ENCODE peak calls at places on chromosomes 4 and X, in six cellular contexts. T, W, B, L, A and Y are unnamed samples.

GRCh38 chrX:1434871-1435240 is 17.9 kb downstream of the ASMTL start:
- DNase-seq in T (no peak), W (no peak), B (no peak), L (peak), A (no peak), Y (peak)

GRCh38 chrX:77167993-77168392 is 279.2 kb upstream of the FGF16 start:
- DNase-seq in T (no peak), W (no peak), B (no peak), L (no peak), A (no peak), Y (no peak)

GRCh38 chr4:2643555-2643954 is 107.1 kb downstream of the FAM193A start:
- DNase-seq in T (no peak), W (no peak), B (no peak), L (peak), A (peak), Y (no peak)

GRCh38 chr4:146243141-146243882 is 29.0 kb downstream of the REELD1 start:
- DNase-seq in T (no peak), W (peak), B (no peak), L (peak), A (peak), Y (no peak)

GRCh38 chr4:4651811-4652609 is 110.2 kb upstream of the STX18 start:
- DNase-seq in T (no peak), W (no peak), B (no peak), L (no peak), A (peak), Y (no peak)

GRCh38 chrX:104319346-104319745 is 64.6 kb upstream of the ESX1 start:
- DNase-seq in T (no peak), W (no peak), B (no peak), L (no peak), A (no peak), Y (no peak)

GRCh38 chr4:74283614-74284013 is 24.7 kb upstream of the EPGN start:
- DNase-seq in T (no peak), W (peak), B (peak), L (no peak), A (no peak), Y (no peak)

GRCh38 chr4:144721994-144722393 is 76.0 kb downstream of the HHIP start:
- DNase-seq in T (no peak), W (no peak), B (no peak), L (no peak), A (no peak), Y (no peak)

GRCh38 chr4:57094482-57095223 is 15.5 kb downstream of the IGFBP7 start:
- DNase-seq in T (no peak), W (peak), B (no peak), L (no peak), A (no peak), Y (no peak)

GRCh38 chr4:9944431-9945425 is 76.6 kb downstream of the SLC2A9 start:
- DNase-seq in T (no peak), W (no peak), B (no peak), L (no peak), A (no peak), Y (no peak)

GRCh38 chr4:184675018-184675417 is 25.5 kb downstream of the PRIMPOL start:
- DNase-seq in T (no peak), W (no peak), B (no peak), L (no peak), A (no peak), Y (no peak)

GRCh38 chr4:94714761-94715160 is 43.0 kb upstream of the BMPR1B start:
- DNase-seq in T (no peak), W (no peak), B (no peak), L (no peak), A (no peak), Y (no peak)

GRCh38 chrX:20361890-20362262 is 95.2 kb upstream of the RPS6KA3 start:
- DNase-seq in T (no peak), W (peak), B (no peak), L (no peak), A (no peak), Y (no peak)

GRCh38 chr4:146243883-146244277 is 29.5 kb downstream of the REELD1 start:
- DNase-seq in T (no peak), W (no peak), B (no peak), L (no peak), A (peak), Y (no peak)

GRCh38 chr4:72900952-72901351 is 168.6 kb downstream of the COX18 start:
- DNase-seq in T (no peak), W (no peak), B (no peak), L (no peak), A (no peak), Y (no peak)

GRCh38 chr4:77154074-77154473 is 2.9 kb upstream of the CCNG2 start:
- DNase-seq in T (no peak), W (no peak), B (no peak), L (no peak), A (no peak), Y (no peak)

GRCh38 chr4:184355111-184355604 is 119.2 kb downstream of the IRF2 start:
- DNase-seq in T (peak), W (peak), B (no peak), L (no peak), A (peak), Y (no peak)

GRCh38 chrX:108000751-108001150 is 18.6 kb upstream of the TEX13B start:
- DNase-seq in T (no peak), W (peak), B (peak), L (no peak), A (no peak), Y (no peak)

GRCh38 chrX:56833626-56834025 is 104.6 kb downstream of the NBDY start:
- DNase-seq in T (no peak), W (no peak), B (no peak), L (no peak), A (no peak), Y (no peak)

GRCh38 chr4:43754566-43754965 is 694.0 kb downstream of the KCTD8 start:
- DNase-seq in T (no peak), W (no peak), B (no peak), L (no peak), A (no peak), Y (no peak)

GRCh38 chrX:116726806-116727205 is 264.0 kb upstream of the CT83 start:
- DNase-seq in T (no peak), W (no peak), B (no peak), L (no peak), A (no peak), Y (no peak)

GRCh38 chrX:72123471-72124185 is 8.1 kb downstream of the RTL5 start:
- DNase-seq in T (peak), W (no peak), B (no peak), L (peak), A (no peak), Y (no peak)

GRCh38 chr4:7408166-7408565 is 26.6 kb downstream of the PSAPL1 start:
- DNase-seq in T (no peak), W (no peak), B (no peak), L (no peak), A (no peak), Y (no peak)

GRCh38 chrX:71909956-71910355 is 689 bp upstream of the NHSL2 start:
- DNase-seq in T (no peak), W (peak), B (no peak), L (no peak), A (peak), Y (no peak)

GRCh38 chrX:350534-351321 is 32.1 kb upstream of the GTPBP6 start:
- DNase-seq in T (no peak), W (no peak), B (no peak), L (peak), A (no peak), Y (peak)

GRCh38 chrX:11558972-11559371 is 106.7 kb downstream of the ARHGAP6 start:
- DNase-seq in T (peak), W (peak), B (no peak), L (peak), A (no peak), Y (no peak)

GRCh38 chr4:85725727-85726170 is 250.8 kb downstream of the ARHGAP24 start:
- DNase-seq in T (no peak), W (no peak), B (no peak), L (no peak), A (peak), Y (no peak)

GRCh38 chr4:48787031-48787430 is 7.0 kb upstream of the FRYL start:
- DNase-seq in T (no peak), W (no peak), B (no peak), L (no peak), A (no peak), Y (no peak)

GRCh38 chr4:104015680-104016079 is 295.9 kb upstream of the TACR3 start:
- DNase-seq in T (peak), W (peak), B (no peak), L (no peak), A (peak), Y (no peak)
- TF ChIP-seq CTCF in T (no peak), W (peak), B (peak), L (no peak), A (no peak), Y (peak)

GRCh38 chr4:168696828-168697227 is 200.0 kb downstream of the PALLD start:
- DNase-seq in T (no peak), W (no peak), B (no peak), L (no peak), A (no peak), Y (no peak)
- TF ChIP-seq CTCF in T (no peak), W (no peak), B (no peak), L (no peak), A (no peak), Y (no peak)

GRCh38 chr4:96035727-96036126 is 195.8 kb downstream of the PDHA2 start:
- DNase-seq in T (peak), W (peak), B (no peak), L (no peak), A (peak), Y (no peak)
- TF ChIP-seq CTCF in T (no peak), W (no peak), B (peak), L (no peak), A (peak), Y (peak)

GRCh38 chr4:105677689-105678088 is 30.8 kb downstream of the INTS12 start:
- DNase-seq in T (peak), W (no peak), B (no peak), L (no peak), A (no peak), Y (no peak)
- TF ChIP-seq CTCF in T (no peak), W (no peak), B (no peak), L (no peak), A (no peak), Y (no peak)

GRCh38 chrX:39445336-39445735 is 644.1 kb downstream of the MID1IP1 start:
- DNase-seq in T (peak), W (peak), B (peak), L (no peak), A (peak), Y (no peak)
- TF ChIP-seq CTCF in T (no peak), W (no peak), B (no peak), L (no peak), A (no peak), Y (peak)

GRCh38 chrX:15855562-15856256 is 1.1 kb upstream of the AP1S2 start:
- DNase-seq in T (no peak), W (no peak), B (no peak), L (no peak), A (no peak), Y (no peak)

GRCh38 chrX:15856580-15856979 is 2.0 kb upstream of the AP1S2 start:
- DNase-seq in T (no peak), W (no peak), B (no peak), L (no peak), A (no peak), Y (no peak)

GRCh38 chrX:15854712-15855561 is at the start of gene AP1S2:
- DNase-seq in T (peak), W (peak), B (peak), L (peak), A (peak), Y (peak)

GRCh38 chrX:15853586-15854079 is 980 bp downstream of the AP1S2 start:
- DNase-seq in T (no peak), W (no peak), B (no peak), L (no peak), A (no peak), Y (no peak)

DNA sequence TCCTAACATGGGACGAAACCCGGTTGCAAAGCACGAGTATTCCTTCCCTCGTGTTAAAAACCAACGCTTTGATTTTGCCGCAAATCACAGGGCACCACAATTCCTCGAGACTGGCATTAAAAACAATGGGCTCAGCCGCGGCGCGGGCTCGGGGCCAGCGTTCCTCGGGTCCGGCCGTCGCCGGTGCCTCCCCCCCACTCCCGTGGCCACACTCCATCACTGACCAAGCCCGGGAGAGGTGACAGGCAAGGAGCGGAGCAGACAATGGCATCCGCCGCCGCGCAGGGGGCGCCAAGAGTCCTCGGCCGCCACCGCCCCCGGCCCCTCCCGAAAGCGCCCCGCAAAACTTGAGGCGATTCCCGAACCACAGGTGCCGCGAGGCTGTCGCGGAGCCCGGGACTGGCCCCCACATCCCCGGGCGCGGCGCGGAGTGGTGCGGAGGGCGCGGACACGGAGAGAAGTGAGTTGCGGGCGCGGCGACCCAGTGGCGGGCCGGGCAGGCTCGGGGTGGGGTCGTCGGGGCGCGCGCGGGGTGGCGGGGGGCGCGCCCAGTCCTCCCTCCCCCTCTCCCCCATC is 445 bp downstream of the AP1S2 start:
- DNase-seq in T (peak), W (peak), B (peak), L (peak), A (peak), Y (no peak)
- TF ChIP-seq CTCF in T (no peak), W (no peak), B (no peak), L (peak), A (no peak), Y (peak)

GRCh38 chrX:48761674-48762471 is at the start of gene GLOD5:
- DNase-seq in T (peak), W (peak), B (peak), L (peak), A (peak), Y (no peak)
- TF ChIP-seq CTCF in T (no peak), W (peak), B (peak), L (no peak), A (no peak), Y (peak)